ENCODE peak calls at places on chromosomes 13 and 19, in six cellular contexts. One of them, this sample, is unnamed.

GRCh38 chr13:98399756-98400155 is 177.2 kb downstream of the STK24 start:
- DNase-seq in IMR-90: no peak
- DNase-seq in GM12878: no peak
- DNase-seq in GM23338: no peak
- DNase-seq in PC-3: no peak
- DNase-seq in fibroblast of lung: no peak
- DNase-seq in this sample: peak; percentile 49

GRCh38 chr19:38900220-38900629 is 456 bp downstream of the NFKBIB start:
- DNase-seq in fibroblast of lung: no peak
- DNase-seq in PC-3: no peak
- DNase-seq in GM23338: no peak
- DNase-seq in GM12878: no peak
- DNase-seq in IMR-90: no peak
- DNase-seq in this sample: peak; percentile 30

GRCh38 chr13:77516342-77516789 is 19.1 kb upstream of the SCEL start:
- DNase-seq in fibroblast of lung: peak; percentile 75
- DNase-seq in IMR-90: peak; percentile 44
- DNase-seq in GM12878: no peak
- DNase-seq in GM23338: peak; percentile 12
- DNase-seq in PC-3: peak; percentile 82
- DNase-seq in this sample: peak; percentile 87

GRCh38 chr13:110318920-110319319 is 11.8 kb downstream of the COL4A2 start:
- DNase-seq in fibroblast of lung: no peak
- DNase-seq in IMR-90: no peak
- DNase-seq in GM23338: no peak
- DNase-seq in PC-3: no peak
- DNase-seq in GM12878: no peak
- DNase-seq in this sample: no peak

GRCh38 chr13:110310541-110311491 is 3.7 kb downstream of the COL4A2 start:
- DNase-seq in fibroblast of lung: no peak
- DNase-seq in GM12878: no peak
- DNase-seq in PC-3: no peak
- DNase-seq in IMR-90: no peak
- DNase-seq in GM23338: no peak
- DNase-seq in this sample: no peak

GRCh38 chr19:39199025-39199424 is 2.3 kb downstream of the NCCRP1 start:
- DNase-seq in IMR-90: peak; percentile 63
- DNase-seq in GM12878: no peak
- DNase-seq in PC-3: no peak
- DNase-seq in fibroblast of lung: peak; percentile 26
- DNase-seq in GM23338: no peak
- DNase-seq in this sample: peak; percentile 79

GRCh38 chr13:84894749-84895148 is 904.5 kb downstream of the SLITRK6 start:
- DNase-seq in fibroblast of lung: no peak
- DNase-seq in GM23338: peak; percentile 24
- DNase-seq in GM12878: no peak
- DNase-seq in IMR-90: no peak
- DNase-seq in PC-3: no peak
- DNase-seq in this sample: no peak

GRCh38 chr19:13078897-13079541 is 23.6 kb downstream of the LYL1 start:
- DNase-seq in PC-3: no peak
- DNase-seq in GM23338: peak; percentile 15
- DNase-seq in GM12878: no peak
- DNase-seq in fibroblast of lung: peak; percentile 20
- DNase-seq in IMR-90: no peak
- DNase-seq in this sample: no peak

GRCh38 chr19:48982280-48982679 is 10.8 kb downstream of the GYS1 start:
- DNase-seq in GM23338: peak; percentile 78
- DNase-seq in PC-3: no peak
- DNase-seq in GM12878: no peak
- DNase-seq in fibroblast of lung: no peak
- DNase-seq in IMR-90: no peak
- DNase-seq in this sample: peak; percentile 21

GRCh38 chr19:45037393-45038169 is 1.3 kb upstream of the CLASRP start:
- DNase-seq in IMR-90: no peak
- DNase-seq in fibroblast of lung: no peak
- DNase-seq in GM23338: peak; percentile 30
- DNase-seq in GM12878: no peak
- DNase-seq in PC-3: no peak
- DNase-seq in this sample: no peak

GRCh38 chr13:65133094-65133493 is 2097.0 kb downstream of the PCDH9 start:
- DNase-seq in GM12878: no peak
- DNase-seq in GM23338: peak; percentile 32
- DNase-seq in PC-3: peak; percentile 8
- DNase-seq in fibroblast of lung: no peak
- DNase-seq in IMR-90: no peak
- DNase-seq in this sample: no peak

GRCh38 chr19:12801466-12802266 is at the start of the genes PRDX2 and THSD8:
- DNase-seq in GM12878: no peak
- DNase-seq in IMR-90: peak; percentile 65
- DNase-seq in fibroblast of lung: peak; percentile 71
- DNase-seq in GM23338: peak; percentile 94
- DNase-seq in PC-3: peak; percentile 89
- DNase-seq in this sample: peak; percentile 86

GRCh38 chr19:19280561-19280960 is 7.5 kb upstream of the TM6SF2 start:
- DNase-seq in fibroblast of lung: peak; percentile 18
- DNase-seq in IMR-90: peak; percentile 5
- DNase-seq in PC-3: no peak
- DNase-seq in GM23338: no peak
- DNase-seq in GM12878: no peak
- DNase-seq in this sample: peak; percentile 58

GRCh38 chr19:57887195-57887941 is 1.5 kb downstream of the ZNF814 start:
- DNase-seq in IMR-90: no peak
- DNase-seq in fibroblast of lung: peak; percentile 55
- DNase-seq in GM23338: peak; percentile 96
- DNase-seq in PC-3: no peak
- DNase-seq in GM12878: no peak
- DNase-seq in this sample: peak; percentile 23

GRCh38 chr19:39502640-39503417 is 4.1 kb downstream of the DLL3 start:
- DNase-seq in GM12878: no peak
- DNase-seq in IMR-90: peak; percentile 73
- DNase-seq in PC-3: no peak
- DNase-seq in GM23338: peak; percentile 94
- DNase-seq in fibroblast of lung: peak; percentile 69
- DNase-seq in this sample: peak; percentile 93

GRCh38 chr19:36837902-36838783 is at the start of gene ZNF790:
- DNase-seq in PC-3: peak; percentile 34
- DNase-seq in GM12878: peak; percentile 53
- DNase-seq in IMR-90: peak; percentile 89
- DNase-seq in GM23338: peak; percentile 97
- DNase-seq in fibroblast of lung: peak; percentile 91
- DNase-seq in this sample: peak; percentile 95

GRCh38 chr19:36837525-36837901 is 674 bp downstream of the ZNF790 start:
- DNase-seq in fibroblast of lung: no peak
- DNase-seq in IMR-90: no peak
- DNase-seq in GM23338: peak; percentile 5
- DNase-seq in GM12878: no peak
- DNase-seq in PC-3: no peak
- DNase-seq in this sample: peak; percentile 42

GRCh38 chr19:36833430-36833829 is 4.8 kb downstream of the ZNF790 start:
- DNase-seq in GM23338: no peak
- DNase-seq in IMR-90: no peak
- DNase-seq in GM12878: no peak
- DNase-seq in PC-3: no peak
- DNase-seq in fibroblast of lung: no peak
- DNase-seq in this sample: no peak

DNA sequence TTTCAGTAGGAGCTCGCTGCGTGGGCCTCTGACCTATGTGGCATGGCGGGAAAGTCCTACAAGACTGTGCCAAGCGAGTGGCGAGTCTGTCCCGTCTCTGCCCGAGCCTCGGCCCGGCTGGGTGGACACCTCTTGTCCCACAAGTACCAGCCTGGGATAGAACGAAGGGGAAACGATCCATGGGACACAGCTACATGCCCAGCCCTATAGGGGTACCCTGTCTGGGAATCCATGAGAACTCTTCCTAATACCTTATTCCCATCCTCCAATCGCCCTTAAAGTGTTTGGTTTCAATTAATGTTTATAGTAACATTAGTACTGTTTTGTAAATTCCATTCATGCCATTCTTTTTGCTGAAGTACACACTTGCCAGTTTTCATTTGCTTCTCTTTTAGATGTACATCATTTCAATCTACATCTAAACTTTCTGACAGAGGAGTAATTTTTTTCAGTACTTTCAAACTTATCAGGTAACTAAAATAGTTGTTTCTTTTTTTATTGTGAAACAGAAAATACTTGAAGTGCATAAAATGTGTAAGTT is 667 bp upstream of the ZNF790 start:
- DNase-seq in fibroblast of lung: peak; percentile 34
- DNase-seq in PC-3: no peak
- DNase-seq in GM23338: no peak
- DNase-seq in GM12878: no peak
- DNase-seq in IMR-90: peak; percentile 8
- DNase-seq in this sample: no peak
- H3K4me2 ChIP-seq in fibroblast of lung: peak overlapping the region; percentile 88
- H3K4me2 ChIP-seq in PC-3: peak overlapping the region; percentile 37
- H3K4me2 ChIP-seq in GM23338: peak overlapping the region; percentile 94
- H3K4me2 ChIP-seq in GM12878: peak overlapping the region; percentile 90
- H3K4me2 ChIP-seq in IMR-90: peak overlapping the region; percentile 87
- H3K4me2 ChIP-seq in this sample: peak overlapping the region; percentile 88

DNA sequence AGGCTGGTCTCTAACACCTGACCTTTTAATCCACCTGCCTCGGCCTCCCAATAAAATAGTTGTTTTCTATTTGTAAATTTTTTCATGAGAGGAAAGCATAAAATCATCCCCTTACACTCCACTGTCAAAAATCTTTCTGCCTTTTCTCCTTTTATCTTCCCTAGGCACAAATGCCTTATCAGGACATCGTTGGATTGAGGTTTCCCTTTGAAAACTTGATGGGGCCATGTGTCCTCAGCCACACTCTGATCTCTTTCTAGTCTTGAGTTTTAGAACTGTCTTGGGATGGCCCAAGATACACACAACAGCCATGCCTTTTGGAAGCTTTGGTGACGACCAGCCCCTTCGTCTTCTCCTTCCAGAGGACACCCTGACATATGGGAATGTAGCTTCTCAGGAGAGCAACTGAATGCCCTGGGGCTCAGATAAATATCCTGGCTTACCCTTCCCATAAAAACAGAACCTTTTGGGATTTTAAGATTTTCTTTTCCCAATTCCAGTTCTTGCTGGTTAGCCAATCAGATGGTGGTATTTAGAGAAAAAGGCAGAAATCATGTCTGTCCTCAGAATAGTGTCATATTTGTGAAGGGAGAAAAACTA is 112.4 kb downstream of the ZNF429 start:
- DNase-seq in PC-3: no peak
- DNase-seq in fibroblast of lung: no peak
- DNase-seq in GM23338: no peak
- DNase-seq in GM12878: no peak
- DNase-seq in IMR-90: no peak
- DNase-seq in this sample: no peak
- H2AFZ ChIP-seq in PC-3: no peak overlapping the region
- H2AFZ ChIP-seq in fibroblast of lung: no peak overlapping the region
- H2AFZ ChIP-seq in GM23338: peak overlapping the region; percentile 28
- H2AFZ ChIP-seq in GM12878: no peak overlapping the region
- H2AFZ ChIP-seq in IMR-90: no peak overlapping the region
- H2AFZ ChIP-seq in this sample: no peak overlapping the region

GRCh38 chr19:4455742-4456565 is 1.6 kb downstream of the UBXN6 start:
- DNase-seq in PC-3: peak; percentile 41
- DNase-seq in fibroblast of lung: peak; percentile 61
- DNase-seq in GM23338: no peak
- DNase-seq in GM12878: no peak
- DNase-seq in IMR-90: peak; percentile 84
- DNase-seq in this sample: peak; percentile 92

GRCh38 chr19:4452230-4452990 is 5.2 kb downstream of the UBXN6 start:
- DNase-seq in GM23338: no peak
- DNase-seq in PC-3: no peak
- DNase-seq in GM12878: no peak
- DNase-seq in fibroblast of lung: no peak
- DNase-seq in IMR-90: no peak
- DNase-seq in this sample: no peak

GRCh38 chr19:4454621-4454951 is 3.0 kb downstream of the UBXN6 start:
- DNase-seq in fibroblast of lung: no peak
- DNase-seq in IMR-90: no peak
- DNase-seq in GM12878: no peak
- DNase-seq in PC-3: no peak
- DNase-seq in GM23338: no peak
- DNase-seq in this sample: no peak

GRCh38 chr19:4454952-4455738 is 2.4 kb downstream of the UBXN6 start:
- DNase-seq in fibroblast of lung: peak; percentile 26
- DNase-seq in IMR-90: peak; percentile 62
- DNase-seq in GM23338: no peak
- DNase-seq in GM12878: no peak
- DNase-seq in PC-3: no peak
- DNase-seq in this sample: peak; percentile 89

DNA sequence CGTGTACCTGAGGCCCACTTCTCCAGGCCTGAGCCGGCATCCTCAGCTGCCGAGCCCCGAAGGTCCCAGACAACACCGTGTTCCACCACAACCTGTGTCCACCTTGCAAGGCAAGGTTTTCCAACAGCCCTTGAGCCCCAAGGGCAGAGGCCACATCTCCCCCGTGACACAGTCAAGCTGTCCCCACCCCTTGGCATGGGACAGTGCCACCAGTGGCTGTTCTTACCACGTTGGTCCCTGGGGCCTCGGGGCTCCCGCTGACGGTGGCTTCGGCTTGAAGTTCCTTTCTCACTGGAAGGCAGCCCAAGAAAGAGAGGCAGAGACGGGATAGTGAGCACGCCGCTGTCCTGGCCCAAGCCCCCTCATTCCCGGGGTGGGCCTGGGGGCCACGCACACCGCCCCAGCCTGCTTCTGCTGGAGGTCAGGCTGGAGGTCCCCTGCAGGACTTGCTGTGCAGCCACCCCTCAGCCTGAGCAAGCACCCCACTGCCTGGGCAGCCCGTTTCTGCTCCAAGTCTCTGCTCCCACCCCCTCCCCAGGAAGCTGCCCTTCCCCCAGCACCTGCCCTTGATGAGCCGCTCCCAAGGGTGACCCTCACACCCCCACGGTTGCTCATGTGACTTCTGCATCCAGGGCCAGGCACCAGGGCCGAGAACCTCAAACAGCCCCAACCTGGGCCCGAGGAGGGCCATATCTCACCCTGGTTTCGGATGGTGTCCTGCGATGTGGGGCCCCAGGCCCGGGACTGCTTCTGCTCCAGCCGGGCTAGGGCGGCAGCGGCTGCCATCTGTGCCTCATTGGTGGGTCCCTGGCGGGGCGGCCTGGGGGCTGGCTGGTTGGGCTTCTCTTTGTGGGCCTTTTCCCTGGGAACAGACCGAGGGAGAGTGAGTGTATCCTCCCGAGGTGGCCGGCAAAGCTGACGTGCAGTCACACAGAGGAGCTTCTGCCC is 4.1 kb downstream of the UBXN6 start:
- DNase-seq in GM12878: no peak
- DNase-seq in fibroblast of lung: no peak
- DNase-seq in PC-3: no peak
- DNase-seq in GM23338: no peak
- DNase-seq in IMR-90: no peak
- DNase-seq in this sample: no peak
- H3K4me2 ChIP-seq in GM12878: no peak overlapping the region
- H3K4me2 ChIP-seq in fibroblast of lung: no peak overlapping the region
- H3K4me2 ChIP-seq in PC-3: no peak overlapping the region
- H3K4me2 ChIP-seq in GM23338: no peak overlapping the region
- H3K4me2 ChIP-seq in IMR-90: no peak overlapping the region
- H3K4me2 ChIP-seq in this sample: no peak overlapping the region

DNA sequence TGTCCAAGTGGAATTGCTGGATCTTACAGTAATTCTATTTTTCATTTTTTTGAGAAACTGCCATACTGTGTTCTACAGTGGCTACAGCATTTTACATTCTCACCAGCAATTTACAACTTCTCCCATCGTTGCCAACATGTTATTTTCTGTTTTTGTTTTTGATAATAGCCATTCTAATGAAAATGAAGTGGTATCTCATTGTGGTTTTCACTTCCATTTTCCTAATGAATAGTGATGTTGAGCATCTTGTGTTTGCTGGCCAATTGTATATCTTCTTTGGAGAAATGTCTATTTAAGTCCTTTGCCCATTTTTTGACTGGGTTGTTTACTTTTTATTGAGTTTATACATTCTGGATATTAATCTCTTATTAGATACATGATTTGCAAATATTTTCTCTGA is 38.6 kb downstream of the KCNRG start:
- DNase-seq in GM12878: no peak
- DNase-seq in PC-3: no peak
- DNase-seq in fibroblast of lung: no peak
- DNase-seq in IMR-90: no peak
- DNase-seq in GM23338: no peak
- DNase-seq in this sample: no peak
- H2AFZ ChIP-seq in GM12878: no peak overlapping the region
- H2AFZ ChIP-seq in PC-3: no peak overlapping the region
- H2AFZ ChIP-seq in fibroblast of lung: no peak overlapping the region
- H2AFZ ChIP-seq in IMR-90: no peak overlapping the region
- H2AFZ ChIP-seq in GM23338: no peak overlapping the region
- H2AFZ ChIP-seq in this sample: no peak overlapping the region